ENCODE peak calls at places on chromosomes 6 and 20, in seven cellular contexts. N is endothelial cell of umbilical vein, K is HepG2, L is GM12891, C is body of pancreas, M is heart left ventricle, D is adrenal gland. R is an unnamed sample.

GRCh38 chr6:2021713-2022125 is 223.7 kb downstream of the GMDS start:
- DNase-seq in N (peak; percentile 48), K (no peak), L (no peak), C (peak; percentile 39), M (peak; percentile 48), D (peak; percentile 44), R (peak; percentile 9)

GRCh38 chr20:57667385-57667784 is 42.4 kb downstream of the PMEPA1 start:
- DNase-seq in N (no peak), K (no peak), L (no peak), C (no peak), M (no peak), D (no peak), R (no peak)

GRCh38 chr6:119497988-119498727 is 148.6 kb upstream of the MAN1A1 start:
- DNase-seq in N (no peak), K (peak; percentile 42), L (no peak), C (peak; percentile 9), M (no peak), D (no peak), R (peak; percentile 7)

GRCh38 chr6:63644668-63645326 is 9.2 kb downstream of the PHF3 start:
- DNase-seq in N (peak; percentile 51), K (no peak), L (no peak), C (no peak), M (peak; percentile 10), D (no peak), R (no peak)

GRCh38 chr20:62362991-62363919 is 3.9 kb downstream of the LAMA5 start:
- DNase-seq in N (no peak), K (no peak), L (no peak), C (peak; percentile 2), M (peak; percentile 20), D (peak; percentile 18), R (no peak)

GRCh38 chr6:34601706-34602105 is 45.6 kb upstream of the SPDEF start:
- DNase-seq in N (no peak), K (no peak), L (no peak), C (no peak), M (no peak), D (no peak), R (no peak)

GRCh38 chr6:146149770-146150169 is 120.9 kb downstream of the GRM1 start:
- DNase-seq in N (no peak), K (no peak), L (no peak), C (no peak), M (no peak), D (no peak), R (no peak)

GRCh38 chr20:34951652-34952051 is 4.0 kb downstream of the GSS start:
- DNase-seq in N (no peak), K (no peak), L (no peak), C (no peak), M (no peak), D (no peak), R (no peak)

DNA sequence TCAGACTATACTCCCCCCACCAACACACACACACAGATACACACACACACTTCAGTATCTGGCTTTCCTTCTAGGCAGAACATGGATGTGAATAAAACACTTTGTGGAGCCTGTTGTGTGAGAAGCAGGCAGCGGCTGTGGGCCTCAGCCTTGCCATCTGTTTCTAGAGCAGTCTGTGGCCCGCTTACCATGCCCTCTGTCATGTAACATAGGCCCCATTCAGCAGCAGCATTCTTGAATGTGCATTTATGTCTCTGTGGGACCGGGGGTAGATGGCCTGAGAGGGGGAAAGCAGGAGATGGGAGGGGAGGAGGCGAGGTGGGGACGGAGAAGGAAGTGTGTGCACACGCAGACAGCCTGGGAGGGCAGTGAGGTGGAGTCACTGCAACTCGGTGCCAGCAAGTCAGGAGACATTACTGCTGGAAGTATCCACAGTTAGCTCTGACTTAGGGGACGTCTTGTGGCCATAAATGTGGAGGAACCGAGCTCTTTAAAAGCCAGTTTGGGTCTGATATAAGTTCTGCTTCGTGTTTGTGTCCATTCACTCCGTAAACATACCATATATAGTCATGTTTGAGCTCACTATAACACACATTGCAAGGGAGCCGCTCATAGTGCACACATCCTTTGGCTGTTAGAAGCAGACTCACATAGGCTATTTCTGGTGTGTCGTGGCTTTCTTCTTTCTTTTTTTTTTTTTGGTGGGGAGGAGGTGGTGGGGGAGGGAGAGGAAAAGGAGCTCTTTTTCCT is 38.5 kb downstream of the RREB1 start:
- DNase-seq in N (peak; percentile 64), K (peak; percentile 84), L (no peak), C (peak; percentile 79), M (peak; percentile 44), D (no peak), R (peak; percentile 84)
- TF ChIP-seq POLR2A in N (no peak), K (no peak), L (peak; percentile 61), C (no peak), M (no peak), D (no peak), R (peak; percentile 80)

DNA sequence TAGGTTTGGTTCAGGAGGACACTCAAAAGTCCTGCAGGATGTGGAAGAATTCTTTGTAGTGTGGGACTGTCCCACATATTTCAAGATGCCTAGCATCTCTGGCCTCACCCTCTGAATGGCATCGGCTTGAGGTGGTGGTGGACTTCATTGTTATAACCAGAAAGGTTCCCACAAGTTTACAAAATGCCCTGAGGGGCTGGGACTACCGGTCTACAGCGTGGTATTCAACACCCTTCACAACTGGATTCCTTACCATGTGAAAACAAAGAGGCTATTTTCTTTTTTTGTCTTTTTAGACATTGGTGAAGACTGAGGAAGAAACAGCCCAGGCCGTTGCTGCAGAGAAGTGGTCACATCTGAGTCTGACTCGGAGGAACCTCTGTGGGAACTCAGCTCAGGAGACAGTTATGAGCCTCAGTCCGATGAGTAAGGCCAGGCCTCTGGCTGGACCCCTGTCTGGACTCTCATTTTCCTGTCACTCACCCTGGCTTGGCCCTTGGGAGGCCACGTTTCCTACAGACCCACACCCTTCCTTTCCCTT is 15.2 kb downstream of the PGBD1 start:
- DNase-seq in N (no peak), K (no peak), L (no peak), C (no peak), M (no peak), D (no peak), R (no peak)
- TF ChIP-seq POLR2A in N (no peak), K (no peak), L (no peak), C (no peak), M (no peak), D (no peak), R (no peak)

DNA sequence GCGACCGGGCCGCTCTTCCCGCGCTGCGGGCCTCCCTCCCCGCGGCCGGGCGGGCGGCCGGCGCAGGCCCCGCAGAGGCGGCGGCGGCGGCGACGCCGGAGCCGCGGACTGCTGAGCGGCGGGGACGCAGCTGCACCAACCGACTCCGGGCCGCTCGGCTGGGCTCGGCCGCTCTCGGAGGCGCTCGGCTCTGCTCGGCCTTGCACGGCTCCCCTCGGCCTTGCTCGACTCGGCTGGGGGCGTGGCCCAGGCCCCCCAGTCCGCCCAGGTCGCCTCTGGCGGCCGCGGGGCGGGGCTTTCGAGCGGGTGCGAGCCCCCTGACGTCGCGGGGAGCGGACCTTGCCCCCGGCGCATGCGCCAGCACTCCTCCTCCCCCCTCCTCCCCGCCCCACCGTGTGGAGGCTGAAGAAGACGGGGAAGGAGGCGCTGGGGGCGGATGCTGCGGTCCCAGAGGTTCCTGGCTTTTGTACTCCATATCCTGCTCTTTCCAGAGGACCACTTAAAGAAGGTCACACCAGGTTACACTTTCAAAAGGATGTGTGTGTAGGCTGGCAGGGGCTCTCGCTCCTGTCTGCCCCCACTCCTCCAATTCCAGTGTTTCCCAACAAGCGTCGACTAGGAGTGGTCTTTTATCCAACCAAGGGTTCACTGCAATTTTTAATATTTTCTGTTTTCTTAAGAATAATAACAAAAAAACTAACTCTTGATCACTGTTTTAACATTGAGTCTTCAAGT is at the start of gene ZHX3:
- DNase-seq in N (peak; percentile 97), K (peak; percentile 96), L (peak; percentile 96), C (peak; percentile 97), M (peak; percentile 98), D (peak; percentile 97), R (peak; percentile 97)
- TF ChIP-seq POLR2A in N (peak; percentile 82), K (no peak), L (peak; percentile 36), C (peak; percentile 30), M (no peak), D (peak; percentile 76), R (peak; percentile 33)

DNA sequence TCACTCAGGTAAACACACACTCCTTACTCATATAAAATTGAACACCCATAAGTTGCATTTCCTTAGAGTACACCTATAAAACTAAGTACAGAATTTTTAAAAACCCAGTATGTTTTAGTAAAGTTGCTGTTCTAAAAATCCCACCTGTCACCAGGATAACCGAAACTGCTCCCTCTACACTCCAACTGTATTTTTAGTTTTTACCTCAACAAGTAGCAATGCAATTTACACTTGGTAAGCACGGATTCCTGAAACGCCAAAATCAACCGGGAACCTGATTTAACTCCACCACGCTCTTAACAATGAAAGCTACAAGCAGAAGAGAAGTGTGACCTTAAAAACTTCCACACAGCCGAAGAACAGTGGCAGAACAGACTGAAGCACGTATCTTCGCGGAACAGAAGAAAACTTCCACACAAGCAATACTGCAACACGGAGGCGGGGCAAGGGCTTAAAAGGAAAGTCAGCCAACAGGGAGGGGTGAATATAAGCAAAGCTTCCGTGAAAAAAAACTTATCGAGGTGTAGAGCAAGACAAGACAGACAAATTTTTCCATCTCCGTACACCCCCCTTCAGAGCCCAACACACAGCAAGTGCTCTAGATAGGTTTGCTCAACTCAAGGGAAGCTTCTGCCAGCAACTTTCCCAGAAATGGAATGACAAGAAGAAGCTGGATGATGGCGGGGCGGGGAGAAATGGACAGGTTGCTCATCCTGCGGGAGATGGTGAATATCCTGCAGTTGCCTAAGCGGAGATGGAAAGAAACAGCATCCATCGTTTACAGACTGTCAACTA is 1.4 kb downstream of the STAU1 start:
- DNase-seq in N (peak; percentile 71), K (peak; percentile 62), L (no peak), C (peak; percentile 75), M (peak; percentile 32), D (peak; percentile 68), R (peak; percentile 89)
- TF ChIP-seq POLR2A in N (peak; percentile 25), K (peak; percentile 51), L (no peak), C (no peak), M (no peak), D (peak; percentile 60), R (peak; percentile 67)

DNA sequence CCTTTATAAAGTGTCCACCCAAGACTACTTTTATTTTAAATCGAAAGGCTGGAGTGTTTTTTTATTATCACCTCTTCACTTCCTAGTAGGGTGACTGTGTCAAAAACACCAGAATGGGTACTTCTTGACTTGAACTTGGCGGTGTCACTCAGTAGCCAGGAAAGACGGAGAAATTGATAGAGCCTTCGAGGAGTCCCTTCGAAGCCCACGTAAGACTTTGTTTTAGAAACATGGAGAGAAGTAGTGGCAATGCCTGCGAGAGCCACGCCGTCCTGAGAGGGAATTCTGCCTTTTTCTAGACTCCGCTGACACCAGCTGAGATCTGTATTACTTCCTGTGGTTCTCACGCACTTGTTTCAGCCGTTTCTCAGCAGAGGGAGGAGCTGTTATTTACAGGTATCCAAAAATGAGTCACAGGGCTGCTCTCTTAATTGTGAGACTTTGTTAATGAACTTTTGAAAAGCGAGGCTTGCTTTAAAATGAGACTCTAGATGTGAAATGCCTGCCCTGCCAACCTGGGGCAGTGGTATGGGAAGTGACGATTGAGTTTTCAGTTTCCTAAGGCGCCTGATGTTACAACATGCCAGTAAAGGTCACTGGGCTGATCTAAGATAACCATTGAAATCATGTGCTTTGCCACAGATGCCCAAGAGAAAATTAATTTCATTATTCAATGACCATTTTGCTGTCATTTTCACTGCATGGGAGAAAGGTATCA is 852 bp downstream of the STX11 start:
- DNase-seq in N (peak; percentile 64), K (no peak), L (peak; percentile 17), C (peak; percentile 57), M (no peak), D (peak; percentile 65), R (peak; percentile 32)
- TF ChIP-seq POLR2A in N (no peak), K (no peak), L (peak; percentile 70), C (no peak), M (no peak), D (peak; percentile 67), R (peak; percentile 60)

R was measured in erythroblast.